ENCODE peak calls at places on chromosomes 5 and 9, in six cellular contexts. J, N, G, H, F and S are unnamed samples.

GRCh38 chr9:134025606-134026541 is 593 bp downstream of the BRD3OS start:
- DNase-seq in J (peak), H (peak), G (peak), N (peak), F (peak), S (peak)

GRCh38 chr9:70641031-70641430 is 226.6 kb upstream of the KLF9 start:
- DNase-seq in J (no peak), G (no peak), F (no peak), H (no peak), N (no peak), S (no peak)

GRCh38 chr9:120882935-120883607 is 6.1 kb upstream of the PHF19 start:
- DNase-seq in G (no peak), N (no peak), H (no peak), J (no peak), F (no peak), S (no peak)

GRCh38 chr9:16873131-16873787 is 2.8 kb upstream of the BNC2 start:
- DNase-seq in F (no peak), G (peak), H (no peak), J (no peak), N (no peak), S (no peak)

GRCh38 chr5:142748568-142749249 is 21.5 kb upstream of the ARHGAP26 start:
- DNase-seq in H (peak), J (peak), F (no peak), G (no peak), N (peak), S (peak)

GRCh38 chr9:137454145-137454505 is 5.0 kb downstream of the NSMF start:
- DNase-seq in F (peak), H (peak), N (peak), J (peak), G (no peak), S (peak)

GRCh38 chr5:109885205-109885604 is 195.5 kb downstream of the MAN2A1 start:
- DNase-seq in J (no peak), H (no peak), F (no peak), G (no peak), N (no peak), S (no peak)

GRCh38 chr5:2897276-2897990 is 146.0 kb upstream of the IRX2 start:
- DNase-seq in N (no peak), H (no peak), J (no peak), G (no peak), F (no peak), S (no peak)

GRCh38 chr9:306907-307306 is 92.2 kb downstream of the DOCK8 start:
- DNase-seq in J (peak), H (peak), G (no peak), F (peak), N (no peak), S (no peak)

GRCh38 chr9:137880160-137880975 is 2.8 kb downstream of the CACNA1B start:
- DNase-seq in F (no peak), G (no peak), J (no peak), H (no peak), N (no peak), S (no peak)

GRCh38 chr5:160835376-160835775 is 16.6 kb downstream of the ATP10B start:
- DNase-seq in J (no peak), G (no peak), F (no peak), H (no peak), N (no peak), S (no peak)

GRCh38 chr9:136886610-136887597 is 588 bp downstream of the TRAF2 start:
- DNase-seq in J (peak), H (peak), F (peak), G (peak), N (no peak), S (peak)

GRCh38 chr9:19085295-19085694 is 17.4 kb downstream of the HAUS6 start:
- DNase-seq in G (no peak), H (no peak), N (no peak), J (no peak), F (no peak), S (no peak)

GRCh38 chr5:2298746-2299145 is 416.0 kb upstream of the IRX4 start:
- DNase-seq in H (no peak), G (no peak), J (no peak), N (no peak), F (no peak), S (no peak)

GRCh38 chr5:150632305-150633160 is 7.9 kb upstream of the SYNPO start:
- DNase-seq in J (no peak), G (peak), H (no peak), F (no peak), N (no peak), S (no peak)

GRCh38 chr9:132547976-132548730 is 34.3 kb upstream of the BARHL1 start:
- DNase-seq in H (no peak), F (no peak), G (no peak), N (no peak), J (no peak), S (no peak)

GRCh38 chr9:110192531-110193326 is 15.2 kb downstream of the C9orf152 start:
- DNase-seq in N (no peak), G (peak), F (no peak), H (peak), J (no peak), S (no peak)

GRCh38 chr9:129242971-129243561 is 65.0 kb upstream of the IER5L start:
- DNase-seq in J (no peak), G (peak), H (no peak), F (no peak), N (peak), S (no peak)

GRCh38 chr9:121976751-121977150 is 116.4 kb downstream of the TTLL11 start:
- DNase-seq in G (peak), H (no peak), F (no peak), N (no peak), J (no peak), S (no peak)

GRCh38 chr9:112184211-112184610 is 9.1 kb upstream of the SUSD1 start:
- DNase-seq in F (no peak), G (no peak), N (no peak), H (no peak), J (no peak), S (no peak)

GRCh38 chr5:41827792-41828191 is 42.4 kb downstream of the OXCT1 start:
- DNase-seq in J (no peak), N (no peak), H (no peak), G (no peak), F (no peak), S (no peak)

GRCh38 chr5:179558912-179559279 is 8.5 kb downstream of the RUFY1 start:
- DNase-seq in G (peak), F (peak), H (peak), J (peak), N (no peak), S (peak)

GRCh38 chr5:96157077-96157780 is 195.6 kb upstream of the ELL2 start:
- DNase-seq in F (no peak), G (no peak), N (no peak), H (no peak), J (peak), S (no peak)

GRCh38 chr9:138047469-138048040 is 170.0 kb downstream of the CACNA1B start:
- DNase-seq in J (peak), N (no peak), H (peak), G (no peak), F (no peak), S (no peak)

GRCh38 chr5:171418982-171419662 is at the start of gene FGF18:
- DNase-seq in N (peak), J (peak), H (no peak), F (peak), G (peak), S (peak)

GRCh38 chr5:5270958-5271605 is 131.0 kb downstream of the ADAMTS16 start:
- DNase-seq in J (peak), G (peak), F (peak), N (peak), H (peak), S (peak)

GRCh38 chr5:96616801-96617200 is 45.4 kb upstream of the CAST start:
- DNase-seq in F (no peak), H (no peak), J (peak), G (no peak), N (no peak), S (no peak)

GRCh38 chr5:119656023-119656422 is 26.7 kb downstream of the FAM170A start:
- DNase-seq in F (no peak), G (no peak), N (no peak), H (no peak), J (no peak), S (no peak)

GRCh38 chr5:54270326-54270725 is 40.0 kb downstream of the ARL15 start:
- DNase-seq in J (no peak), N (no peak), G (no peak), F (no peak), H (no peak), S (no peak)

GRCh38 chr5:162243651-162244050 is 176.1 kb downstream of the GABRG2 start:
- DNase-seq in H (no peak), G (no peak), F (no peak), N (no peak), J (no peak), S (no peak)

GRCh38 chr9:108186996-108187395 is 668.8 kb downstream of the ACTL7B start:
- DNase-seq in J (peak), G (peak), N (peak), H (no peak), F (no peak), S (no peak)

GRCh38 chr5:126971455-126972019 is 58.8 kb downstream of the MARCHF3 start:
- DNase-seq in G (no peak), H (no peak), J (no peak), N (no peak), F (no peak), S (no peak)

GRCh38 chr5:124824637-124825158 is 78.3 kb upstream of the ZNF608 start:
- DNase-seq in G (peak), N (no peak), J (no peak), F (no peak), H (no peak), S (no peak)

GRCh38 chr9:103533318-103533717 is 538.2 kb downstream of the CYLC2 start:
- DNase-seq in H (no peak), N (no peak), G (no peak), J (no peak), F (no peak), S (no peak)

GRCh38 chr9:3475300-3476020 is 50.3 kb downstream of the RFX3 start:
- DNase-seq in F (no peak), G (no peak), J (no peak), H (no peak), N (no peak), S (no peak)

GRCh38 chr5:123719004-123719403 is 207.0 kb downstream of the CSNK1G3 start:
- DNase-seq in N (no peak), F (no peak), H (no peak), G (peak), J (no peak), S (no peak)

GRCh38 chr5:127492854-127493738 is 24.3 kb upstream of the PRRC1 start:
- DNase-seq in H (no peak), J (peak), N (no peak), G (peak), F (no peak), S (no peak)

GRCh38 chr5:119347996-119348395 is 7.8 kb upstream of the TNFAIP8 start:
- DNase-seq in J (no peak), N (no peak), G (peak), H (no peak), F (no peak), S (no peak)

GRCh38 chr9:91101598-91102168 is 260.0 kb downstream of the AUH start:
- DNase-seq in G (no peak), J (peak), F (no peak), N (no peak), H (peak), S (no peak)

GRCh38 chr5:154477382-154478223 is 424 bp downstream of the HAND1 start:
- DNase-seq in J (no peak), G (peak), F (no peak), H (no peak), N (peak), S (peak)

GRCh38 chr9:24614070-24614469 is 68.4 kb upstream of the IZUMO3 start:
- DNase-seq in H (no peak), J (no peak), F (peak), G (no peak), N (no peak), S (no peak)
- TF ChIP-seq CTCF in H (no peak), J (no peak), F (no peak), G (no peak), N (no peak), S (peak)

DNA sequence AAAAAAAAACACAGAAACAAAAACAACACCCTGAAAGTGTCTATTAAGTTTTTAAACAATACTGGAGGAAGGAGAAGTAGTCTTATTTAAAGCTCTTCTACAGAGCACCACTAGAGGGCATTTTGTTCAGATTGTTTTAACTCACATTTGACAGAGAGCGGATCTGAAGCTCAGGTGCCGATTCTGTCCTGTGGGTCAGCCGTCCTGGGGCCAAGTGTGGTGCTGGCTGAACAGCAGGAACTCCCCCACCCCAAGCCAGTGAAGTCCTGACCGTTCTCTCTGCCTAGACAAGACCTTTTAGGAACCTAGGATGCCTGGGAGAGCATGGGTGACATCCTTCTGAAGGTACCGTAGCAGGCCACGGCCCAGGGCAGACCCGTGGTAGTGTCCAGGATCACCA is 3.9 kb downstream of the EXOC3 start:
- DNase-seq in H (peak), J (no peak), N (peak), F (no peak), G (peak), S (no peak)
- TF ChIP-seq CTCF in H (no peak), J (peak), N (peak), F (peak), G (peak), S (peak)

GRCh38 chr9:21314152-21314551 is 9.0 kb upstream of the IFNA5 start:
- DNase-seq in F (no peak), N (no peak), H (no peak), G (no peak), J (no peak), S (no peak)

GRCh38 chr9:21311888-21312287 is 6.8 kb upstream of the IFNA5 start:
- DNase-seq in H (no peak), J (no peak), F (no peak), G (no peak), N (no peak), S (no peak)

GRCh38 chr9:21316032-21316842 is 11.1 kb upstream of the IFNA5 start:
- DNase-seq in N (no peak), G (no peak), H (no peak), F (no peak), J (no peak), S (no peak)

GRCh38 chr9:21317956-21318923 is 13.1 kb upstream of the IFNA5 start:
- DNase-seq in F (peak), J (peak), H (no peak), N (no peak), G (peak), S (peak)

GRCh38 chr9:21316860-21317259 is 11.7 kb upstream of the IFNA5 start:
- DNase-seq in H (no peak), F (no peak), G (no peak), J (peak), N (no peak), S (no peak)
- TF ChIP-seq CTCF in H (no peak), F (no peak), G (no peak), J (no peak), N (no peak), S (no peak)

DNA sequence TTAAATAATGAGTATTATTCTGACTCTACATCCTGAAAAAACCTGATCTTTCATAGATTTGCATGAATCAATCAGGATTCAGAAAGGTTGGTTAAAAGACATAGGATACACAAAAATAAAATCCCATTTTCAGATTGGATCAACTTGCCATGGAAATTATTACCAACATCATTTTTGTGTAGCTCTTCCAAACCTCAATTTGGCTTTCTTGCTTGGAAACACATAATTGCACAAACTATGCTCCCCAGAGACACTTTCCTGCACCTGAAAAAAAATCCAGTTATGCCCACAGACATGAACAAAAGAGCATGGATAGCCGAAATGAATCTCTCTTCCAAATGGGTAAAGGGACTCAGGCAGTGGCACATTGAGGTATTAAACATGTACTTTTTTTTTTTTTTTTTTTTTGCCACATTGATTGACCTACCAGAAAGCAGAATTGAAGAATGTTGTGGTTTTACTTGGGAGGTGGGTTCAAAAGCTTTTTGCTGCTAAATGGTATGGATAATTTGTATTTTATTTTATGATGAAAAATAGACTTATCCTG is 135.4 kb upstream of the FBN2 start:
- DNase-seq in F (no peak), N (no peak), J (no peak), G (no peak), H (no peak), S (no peak)
- TF ChIP-seq CTCF in F (no peak), N (no peak), J (no peak), G (no peak), H (no peak), S (no peak)

DNA sequence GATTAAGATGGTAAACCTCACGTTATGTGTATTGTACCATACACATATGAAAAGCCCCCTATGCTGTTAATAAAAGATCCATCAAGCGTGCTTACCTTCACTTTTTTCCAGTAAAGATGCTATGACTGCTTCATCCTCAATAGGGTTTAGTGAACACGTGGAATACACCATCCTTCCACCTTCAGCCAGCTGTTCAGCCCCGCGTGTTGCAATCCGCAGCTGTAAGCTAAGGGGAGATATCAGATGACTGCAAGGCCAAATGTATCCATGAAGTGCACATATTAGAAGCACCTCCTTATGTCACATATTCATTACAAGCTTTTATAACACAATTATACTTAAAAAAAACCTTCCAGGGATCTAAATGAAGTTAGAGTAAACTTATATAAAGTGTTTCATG is 16.2 kb downstream of the NSUN2 start:
- DNase-seq in G (no peak), F (no peak), N (no peak), H (no peak), J (no peak), S (no peak)
- TF ChIP-seq CTCF in G (no peak), F (no peak), N (no peak), H (no peak), J (no peak), S (no peak)

DNA sequence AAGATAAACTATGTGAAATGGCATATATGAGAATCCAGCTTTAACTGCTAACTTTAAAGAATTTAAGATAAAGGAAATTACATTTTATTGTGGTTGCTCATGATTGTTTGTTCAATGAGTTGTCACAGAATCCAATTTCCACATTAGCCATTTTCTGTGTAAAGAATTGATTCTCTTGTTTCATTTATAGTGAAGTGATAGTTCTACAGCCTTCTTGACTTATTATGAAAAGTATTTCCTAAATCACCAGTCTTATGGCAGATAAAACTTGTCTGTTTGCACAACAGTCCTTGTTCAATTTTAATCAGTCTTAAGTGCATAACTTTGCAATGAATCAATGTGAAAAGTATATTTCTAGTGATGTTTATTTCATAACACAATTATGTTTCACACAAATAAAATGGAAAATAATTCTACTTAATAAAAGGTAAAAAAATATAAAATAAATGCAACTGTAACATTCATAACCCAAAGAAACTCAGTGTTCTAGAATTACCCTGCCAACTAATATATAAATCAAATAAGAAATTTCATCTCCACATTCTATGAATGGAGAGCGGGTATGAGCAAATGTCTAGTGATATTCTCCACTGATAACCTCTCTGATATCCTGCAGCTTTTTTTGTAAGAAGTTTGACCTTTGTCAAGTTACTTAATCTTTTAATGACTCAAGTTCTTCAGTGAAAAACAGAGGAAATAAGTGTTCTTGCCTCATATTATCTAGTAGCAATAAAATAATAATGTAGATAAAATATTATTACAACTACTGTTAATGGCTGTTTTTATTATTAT is 1275.4 kb upstream of the CDH9 start:
- DNase-seq in G (no peak), H (no peak), F (no peak), J (no peak), N (no peak), S (no peak)
- TF ChIP-seq CTCF in G (no peak), H (no peak), F (no peak), J (no peak), N (no peak), S (no peak)

DNA sequence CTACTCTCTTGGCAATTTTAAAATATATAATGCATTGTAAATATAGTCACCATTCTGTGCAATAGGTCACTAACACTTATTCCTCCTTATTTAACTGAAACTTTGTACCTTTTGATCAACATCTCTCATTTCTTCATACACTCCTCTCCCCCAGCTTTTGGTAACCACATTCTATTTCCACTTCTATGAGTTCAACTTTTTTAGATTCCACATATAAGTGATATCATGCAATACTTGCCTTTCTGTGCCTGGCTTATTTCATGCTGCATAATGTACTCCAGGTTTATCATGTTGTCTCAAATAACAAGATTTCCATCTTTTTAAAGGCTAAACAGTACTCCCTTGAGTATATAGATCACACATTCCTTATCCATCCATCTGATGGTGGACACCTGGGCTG is 188.8 kb downstream of the NXNL2 start:
- DNase-seq in N (no peak), J (no peak), G (no peak), F (no peak), H (no peak), S (no peak)
- TF ChIP-seq CTCF in N (no peak), J (no peak), G (no peak), F (no peak), H (no peak), S (no peak)

GRCh38 chr5:166961028-166961427 is 1330.4 kb upstream of the WWC1 start:
- DNase-seq in G (peak), N (no peak), J (peak), F (no peak), H (no peak), S (no peak)
- TF ChIP-seq CTCF in G (peak), N (no peak), J (no peak), F (peak), H (no peak), S (peak)